ENCODE peak calls at places on chromosomes 7 and 10, in eight cellular contexts. V is left ventricle myocardium inferior; X is activated CD4-positive, alpha-beta T cell treated with anti-CD3 and anti-CD28 coated beads for 36 hours; E is activated CD8-positive, alpha-beta T cell treated with anti-CD3 and anti-CD28 coated beads for 36 hours; K is COLO829; W is neuronal stem cell; Z is neural crest cell; L is A172. G is an unnamed sample.

GRCh38 chr10:76547352-76547972 is 1090.1 kb downstream of the KCNMA1 start:
- DNase-seq in W (peak; percentile 84), V (peak; percentile 71), L (peak; percentile 77), K (peak; percentile 48), Z (peak; percentile 92), E (peak; percentile 77), X (peak; percentile 80), G (peak; percentile 74)

GRCh38 chr7:22563621-22564241 is 63.7 kb upstream of the STEAP1B start:
- DNase-seq in L (peak; percentile 80), K (no peak), X (peak; percentile 64), Z (no peak), E (peak; percentile 37), V (no peak), W (no peak), G (no peak)

GRCh38 chr10:58994226-58995057 is 182.0 kb upstream of the PHYHIPL start:
- DNase-seq in W (no peak), L (peak; percentile 16), E (no peak), X (no peak), Z (no peak), V (no peak), K (no peak), G (peak; percentile 92)

GRCh38 chr7:30681262-30682130 is 760 bp downstream of the CRHR2 start:
- DNase-seq in L (no peak), W (no peak), E (peak; percentile 18), Z (no peak), X (peak; percentile 24), V (no peak), K (no peak), G (no peak)

GRCh38 chr10:104480797-104481196 is 127.2 kb downstream of the CFAP58 start:
- DNase-seq in Z (no peak), V (no peak), X (no peak), E (no peak), K (no peak), W (no peak), L (no peak), G (no peak)

GRCh38 chr10:86048973-86049372 is 317.6 kb downstream of the GRID1 start:
- DNase-seq in L (no peak), X (no peak), E (no peak), V (no peak), Z (no peak), K (no peak), W (no peak), G (no peak)

GRCh38 chr7:18895456-18895855 is 222.0 kb downstream of the TWIST1 start:
- DNase-seq in X (no peak), E (no peak), K (peak; percentile 66), V (no peak), W (no peak), L (peak; percentile 83), Z (no peak), G (no peak)

GRCh38 chr7:2272031-2272430 is 30.0 kb downstream of the NUDT1 start:
- DNase-seq in E (no peak), L (no peak), V (no peak), W (no peak), Z (no peak), X (no peak), K (no peak), G (no peak)

GRCh38 chr10:62755662-62756653 is 48.6 kb upstream of the ADO start:
- DNase-seq in X (no peak), W (no peak), Z (no peak), L (no peak), V (no peak), K (no peak), E (no peak), G (no peak)

G was measured in HepG2.